ENCODE peak calls at places on chromosome 12, in seven cellular contexts. P is fibroblast of pulmonary artery, N is upper lobe of right lung, H is fibroblast of lung, S is Caco-2, E is epithelial cell of esophagus, G is stomach. U is an unnamed sample.

GRCh38 chr12:116537149-116537904 is 21.9 kb upstream of the MAP1LC3B2 start:
- DNase-seq in P (no peak), N (no peak), H (no peak), S (no peak), E (no peak), G (no peak), U (no peak)

GRCh38 chr12:81146228-81147225 is 68.6 kb downstream of the ACSS3 start:
- DNase-seq in P (no peak), N (no peak), H (no peak), S (peak; percentile 25), E (no peak), G (no peak), U (no peak)

GRCh38 chr12:110537605-110538409 is 35.7 kb downstream of the RAD9B start:
- DNase-seq in P (no peak), N (peak; percentile 80), H (peak; percentile 27), S (no peak), E (peak; percentile 59), G (peak; percentile 58), U (no peak)

GRCh38 chr12:89571481-89572190 is 45.8 kb upstream of the POC1B start:
- DNase-seq in P (peak; percentile 42), N (no peak), H (peak; percentile 69), S (no peak), E (peak; percentile 25), G (no peak), U (peak; percentile 96)

GRCh38 chr12:104627231-104627974 is 170.7 kb downstream of the CHST11 start:
- DNase-seq in P (no peak), N (no peak), H (no peak), S (no peak), E (no peak), G (no peak), U (no peak)

GRCh38 chr12:117024961-117025480 is 74.2 kb downstream of the TESC start:
- DNase-seq in P (no peak), N (no peak), H (no peak), S (no peak), E (no peak), G (peak; percentile 16), U (no peak)

GRCh38 chr12:109153711-109154434 is 37.5 kb downstream of the ACACB start:
- DNase-seq in P (no peak), N (no peak), H (no peak), S (peak; percentile 33), E (no peak), G (peak; percentile 24), U (no peak)

GRCh38 chr12:110913119-110914056 is 7.0 kb downstream of the MYL2 start:
- DNase-seq in P (no peak), N (no peak), H (no peak), S (no peak), E (no peak), G (no peak), U (no peak)

GRCh38 chr12:6963741-6964446 is 6.6 kb downstream of the PHB2 start:
- DNase-seq in P (no peak), N (peak; percentile 69), H (no peak), S (no peak), E (no peak), G (no peak), U (no peak)
- H3K4me3 ChIP-seq in P (no peak overlapping the region), N (peak overlapping the region; percentile 46), H (no peak overlapping the region), S (peak overlapping the region; percentile 64), E (peak overlapping the region; percentile 98), G (peak overlapping the region; percentile 68), U (no peak overlapping the region)

DNA sequence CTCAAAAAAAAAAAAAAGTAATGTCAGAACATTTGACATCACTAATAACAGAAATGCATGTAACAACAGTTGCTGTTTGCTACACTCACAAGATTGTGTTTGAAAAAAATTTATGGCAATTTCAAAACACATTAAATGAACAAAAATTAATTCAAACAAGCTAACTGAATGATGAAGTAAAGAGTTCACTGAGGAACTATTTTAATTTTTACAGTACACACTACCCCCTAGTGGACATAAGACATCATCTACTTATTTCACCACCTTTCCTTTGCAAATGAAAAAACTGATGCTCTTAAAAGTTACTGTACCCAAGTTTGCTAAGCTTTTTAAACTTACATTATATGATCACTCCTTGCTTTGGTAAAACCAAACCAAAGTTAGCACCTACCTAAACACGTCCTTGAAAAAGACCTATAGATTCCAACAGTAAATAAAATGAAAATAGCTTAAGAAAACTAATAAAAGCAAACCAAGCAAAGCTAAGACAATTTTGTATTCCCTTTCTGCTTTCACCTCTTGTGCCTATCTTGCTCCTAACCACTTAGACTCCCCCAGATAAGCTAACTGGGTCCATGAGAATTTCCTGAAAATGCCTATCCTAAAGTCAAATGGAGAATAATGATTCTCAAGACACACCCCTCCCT is 22.2 kb downstream of the UBE2N start:
- DNase-seq in P (peak; percentile 81), N (no peak), H (peak; percentile 84), S (no peak), E (peak; percentile 58), G (no peak), U (peak; percentile 74)
- TF ChIP-seq CTCF in P (peak; percentile 53), N (peak; percentile 68), H (no peak), S (peak; percentile 50), E (peak; percentile 41), G (peak; percentile 67), U (peak; percentile 66)

DNA sequence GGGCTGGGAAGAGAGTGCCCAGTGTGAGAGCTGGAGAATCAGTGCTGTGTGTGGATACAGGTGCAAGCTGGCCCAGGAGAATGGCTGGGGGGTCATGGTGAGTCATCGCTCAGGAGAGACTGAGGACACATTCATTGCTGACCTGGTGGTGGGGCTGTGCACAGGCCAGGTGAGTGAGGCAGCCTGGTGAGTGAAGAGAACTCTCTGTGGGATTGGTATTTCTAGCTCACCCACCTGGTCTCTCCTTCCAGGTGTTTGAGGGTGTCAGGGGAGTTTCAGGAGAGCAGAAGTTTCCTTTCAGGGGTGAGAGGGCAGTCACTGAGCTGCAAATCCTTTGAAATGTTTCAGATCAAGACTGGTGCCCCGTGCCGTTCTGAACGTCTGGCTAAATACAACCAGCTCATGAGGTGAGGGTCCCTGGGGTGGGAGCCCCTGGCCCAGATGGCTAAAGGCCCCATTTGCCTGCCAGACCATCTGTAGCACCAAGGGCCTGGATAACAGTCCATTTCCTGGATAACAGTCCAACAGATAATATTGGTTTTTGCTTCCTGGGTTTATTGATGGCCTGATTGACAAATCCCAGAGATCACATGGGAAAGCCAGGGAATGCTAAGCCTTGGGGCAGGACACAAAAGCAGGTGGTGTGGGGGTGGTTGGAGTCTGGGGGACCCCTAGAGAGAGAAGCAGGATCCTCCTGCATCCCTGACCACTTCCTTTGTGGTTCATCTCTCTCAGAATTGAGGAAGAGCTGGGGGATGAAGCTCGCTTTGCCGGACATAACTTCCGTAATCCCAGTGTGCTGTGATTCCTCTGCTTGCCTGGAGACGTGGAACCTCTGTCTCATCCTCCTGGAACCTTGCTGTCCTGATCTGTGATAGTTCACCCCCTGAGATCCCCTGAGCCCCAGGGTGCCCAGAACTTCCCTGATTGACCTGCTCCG is 5.5 kb upstream of the ATN1 start:
- DNase-seq in P (no peak), N (no peak), H (no peak), S (no peak), E (no peak), G (no peak), U (no peak)
- H3K4me3 ChIP-seq in P (no peak overlapping the region), N (peak overlapping the region; percentile 10), H (no peak overlapping the region), S (no peak overlapping the region), E (no peak overlapping the region), G (no peak overlapping the region), U (no peak overlapping the region)

DNA sequence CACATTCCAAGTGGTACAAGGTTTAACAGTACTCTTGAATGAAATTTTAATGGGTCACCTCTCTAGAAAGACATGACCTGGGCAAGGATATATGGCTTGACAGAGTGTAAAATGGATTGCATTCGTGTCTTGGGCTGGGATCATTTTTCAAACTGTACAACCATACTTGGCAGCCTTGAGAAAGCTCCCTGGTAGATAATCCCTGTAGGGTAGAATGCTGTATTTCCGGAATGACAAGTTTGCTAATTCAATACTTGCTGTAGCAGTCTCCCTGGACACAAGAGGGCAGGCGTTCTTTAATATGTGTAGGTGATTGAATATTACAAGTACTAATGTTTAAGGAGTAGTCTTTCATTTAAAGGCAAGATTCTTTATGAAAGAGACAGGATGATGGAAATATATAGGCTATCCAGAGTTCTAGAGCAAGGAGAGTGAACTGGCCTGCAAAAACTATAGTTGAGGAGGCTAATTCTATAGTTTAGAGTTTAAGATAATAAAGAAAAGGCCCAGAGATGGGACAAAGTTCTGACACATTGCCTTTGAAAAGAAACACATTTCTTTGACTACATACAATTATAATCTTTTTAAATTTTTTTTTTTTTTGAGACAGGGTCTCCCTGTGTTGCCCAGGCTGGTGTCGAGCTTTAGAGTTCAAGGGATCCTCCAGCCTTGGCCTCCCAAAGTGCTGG is 53.4 kb downstream of the PLBD1 start:
- DNase-seq in P (peak; percentile 55), N (no peak), H (peak; percentile 19), S (peak; percentile 92), E (peak; percentile 97), G (peak; percentile 72), U (peak; percentile 16)
- TF ChIP-seq CTCF in P (peak; percentile 49), N (peak; percentile 45), H (no peak), S (peak; percentile 87), E (peak; percentile 79), G (peak; percentile 54), U (peak; percentile 41)

DNA sequence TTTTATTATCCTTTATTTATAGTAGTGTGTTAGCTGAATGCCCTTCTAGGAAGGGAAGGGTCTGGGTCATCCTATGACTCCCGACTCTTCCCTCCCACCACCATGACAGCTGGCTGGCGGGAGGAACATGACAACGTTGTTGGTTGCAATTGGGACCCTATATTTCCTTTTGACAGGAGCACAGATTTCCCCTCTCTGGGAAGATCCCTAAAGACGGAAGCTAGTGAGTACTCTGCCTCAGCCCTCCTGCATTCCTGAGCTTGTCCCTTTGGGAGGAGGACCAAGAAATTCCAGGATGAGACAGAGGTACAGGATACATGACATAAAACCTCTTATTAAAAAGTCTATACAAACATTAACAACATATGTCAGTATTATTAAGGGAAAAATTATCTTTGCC is 485.5 kb downstream of the NAV3 start:
- DNase-seq in P (no peak), N (no peak), H (no peak), S (no peak), E (no peak), G (no peak), U (no peak)
- H3K4me3 ChIP-seq in P (no peak overlapping the region), N (no peak overlapping the region), H (no peak overlapping the region), S (no peak overlapping the region), E (no peak overlapping the region), G (no peak overlapping the region), U (no peak overlapping the region)

DNA sequence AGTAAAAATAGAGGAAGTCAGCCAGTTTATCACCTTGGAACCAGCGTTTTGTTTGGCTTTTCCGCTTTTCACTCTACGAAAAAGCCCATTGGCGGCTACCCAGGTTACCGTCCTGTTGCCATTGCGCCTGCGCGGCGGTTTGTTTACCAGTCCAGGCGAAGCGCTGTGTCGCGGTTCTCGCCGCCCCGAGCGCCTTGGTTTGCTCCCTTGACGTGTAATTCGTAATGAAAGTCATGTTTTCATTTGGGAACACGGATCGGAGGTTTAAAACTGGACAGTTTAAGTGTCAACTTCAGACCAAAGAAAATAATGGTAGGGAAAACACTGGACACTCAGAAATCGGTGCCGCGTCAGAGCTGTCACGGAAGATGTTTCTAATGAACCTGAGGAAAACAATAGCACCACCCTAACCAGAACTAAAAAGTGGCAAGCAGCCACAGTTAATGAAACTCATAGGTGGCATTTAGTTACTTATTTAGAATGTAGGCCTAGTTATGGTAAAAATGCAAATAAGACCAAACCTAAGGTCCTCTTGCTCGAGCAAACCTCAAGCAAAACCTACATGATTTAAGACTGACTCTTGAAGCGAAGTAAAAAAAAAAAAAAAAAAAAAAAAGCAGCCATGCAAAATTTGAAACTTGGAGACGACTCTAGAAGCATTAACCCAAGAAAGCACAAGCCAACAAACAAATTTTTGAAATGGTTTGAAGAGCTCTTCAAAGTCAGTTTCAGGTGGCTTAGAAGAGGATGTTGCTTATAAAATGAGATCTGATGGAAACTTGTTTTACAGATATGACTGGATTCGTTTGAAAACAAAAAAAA is 790 bp upstream of the GPR19 start:
- DNase-seq in P (peak; percentile 90), N (peak; percentile 96), H (peak; percentile 87), S (peak; percentile 93), E (peak; percentile 89), G (peak; percentile 93), U (peak; percentile 84)
- TF ChIP-seq CTCF in P (no peak), N (no peak), H (no peak), S (no peak), E (no peak), G (no peak), U (no peak)

GRCh38 chr12:6202846-6203245 is 2.6 kb downstream of the CD9 start:
- DNase-seq in P (no peak), N (no peak), H (no peak), S (no peak), E (no peak), G (no peak), U (no peak)
- H3K4me3 ChIP-seq in P (no peak overlapping the region), N (peak overlapping the region; percentile 84), H (no peak overlapping the region), S (no peak overlapping the region), E (peak overlapping the region; percentile 98), G (peak overlapping the region; percentile 94), U (no peak overlapping the region)